ENCODE peak calls at places on chromosomes 1 and 21, in ten cellular contexts. One of them, this sample, is unnamed.

GRCh38 chr21:44326272-44326647 is 12.9 kb downstream of the CFAP410 start:
- DNase-seq in activated naive CD4-positive, alpha-beta T cell: no peak
- DNase-seq in GM23248: no peak
- DNase-seq in HCEC 1CT: no peak
- DNase-seq in activated CD4-positive, alpha-beta T cell treated with anti-CD3 and anti-CD28 coated beads for 4 hours: no peak
- DNase-seq in NCI-H446 treated with DMSO at 0.1 percent for 48 hours: no peak
- DNase-seq in mucosa of descending colon: no peak
- DNase-seq in stimulated activated CD4-positive, alpha-beta T cell treated with anti-CD3 and anti-CD28 coated beads, Interleukin-4, amount 100 ng/mL, for 24 hours: no peak
- DNase-seq in HTR-8/SVneo: no peak
- DNase-seq in stimulated activated naive CD4-positive, alpha-beta T cell: no peak
- DNase-seq in this sample: no peak

GRCh38 chr1:93614550-93615200 is 67.0 kb downstream of the BCAR3 start:
- DNase-seq in activated naive CD4-positive, alpha-beta T cell: no peak
- DNase-seq in GM23248: no peak
- DNase-seq in HCEC 1CT: no peak
- DNase-seq in activated CD4-positive, alpha-beta T cell treated with anti-CD3 and anti-CD28 coated beads for 4 hours: no peak
- DNase-seq in NCI-H446 treated with DMSO at 0.1 percent for 48 hours: no peak
- DNase-seq in mucosa of descending colon: peak
- DNase-seq in stimulated activated CD4-positive, alpha-beta T cell treated with anti-CD3 and anti-CD28 coated beads, Interleukin-4, amount 100 ng/mL, for 24 hours: no peak
- DNase-seq in HTR-8/SVneo: no peak
- DNase-seq in stimulated activated naive CD4-positive, alpha-beta T cell: no peak
- DNase-seq in this sample: no peak

GRCh38 chr1:116491985-116492811 is 78.6 kb downstream of the CD58 start:
- DNase-seq in activated naive CD4-positive, alpha-beta T cell: no peak
- DNase-seq in GM23248: no peak
- DNase-seq in HCEC 1CT: no peak
- DNase-seq in activated CD4-positive, alpha-beta T cell treated with anti-CD3 and anti-CD28 coated beads for 4 hours: no peak
- DNase-seq in NCI-H446 treated with DMSO at 0.1 percent for 48 hours: no peak
- DNase-seq in mucosa of descending colon: no peak
- DNase-seq in stimulated activated CD4-positive, alpha-beta T cell treated with anti-CD3 and anti-CD28 coated beads, Interleukin-4, amount 100 ng/mL, for 24 hours: no peak
- DNase-seq in HTR-8/SVneo: no peak
- DNase-seq in stimulated activated naive CD4-positive, alpha-beta T cell: no peak
- DNase-seq in this sample: no peak

GRCh38 chr1:29518183-29518835 is 282.0 kb downstream of the PTPRU start:
- DNase-seq in activated naive CD4-positive, alpha-beta T cell: no peak
- DNase-seq in GM23248: no peak
- DNase-seq in HCEC 1CT: no peak
- DNase-seq in activated CD4-positive, alpha-beta T cell treated with anti-CD3 and anti-CD28 coated beads for 4 hours: no peak
- DNase-seq in NCI-H446 treated with DMSO at 0.1 percent for 48 hours: no peak
- DNase-seq in mucosa of descending colon: no peak
- DNase-seq in stimulated activated CD4-positive, alpha-beta T cell treated with anti-CD3 and anti-CD28 coated beads, Interleukin-4, amount 100 ng/mL, for 24 hours: no peak
- DNase-seq in HTR-8/SVneo: no peak
- DNase-seq in stimulated activated naive CD4-positive, alpha-beta T cell: no peak
- DNase-seq in this sample: no peak

GRCh38 chr1:107637101-107637500 is 327.9 kb downstream of the VAV3 start:
- DNase-seq in activated naive CD4-positive, alpha-beta T cell: no peak
- DNase-seq in GM23248: no peak
- DNase-seq in HCEC 1CT: no peak
- DNase-seq in activated CD4-positive, alpha-beta T cell treated with anti-CD3 and anti-CD28 coated beads for 4 hours: no peak
- DNase-seq in NCI-H446 treated with DMSO at 0.1 percent for 48 hours: no peak
- DNase-seq in mucosa of descending colon: no peak
- DNase-seq in stimulated activated CD4-positive, alpha-beta T cell treated with anti-CD3 and anti-CD28 coated beads, Interleukin-4, amount 100 ng/mL, for 24 hours: no peak
- DNase-seq in HTR-8/SVneo: no peak
- DNase-seq in stimulated activated naive CD4-positive, alpha-beta T cell: no peak
- DNase-seq in this sample: no peak

GRCh38 chr1:45365051-45365450 is 24.8 kb upstream of the MUTYH start:
- DNase-seq in activated naive CD4-positive, alpha-beta T cell: no peak
- DNase-seq in GM23248: no peak
- DNase-seq in HCEC 1CT: no peak
- DNase-seq in activated CD4-positive, alpha-beta T cell treated with anti-CD3 and anti-CD28 coated beads for 4 hours: no peak
- DNase-seq in NCI-H446 treated with DMSO at 0.1 percent for 48 hours: no peak
- DNase-seq in mucosa of descending colon: no peak
- DNase-seq in stimulated activated CD4-positive, alpha-beta T cell treated with anti-CD3 and anti-CD28 coated beads, Interleukin-4, amount 100 ng/mL, for 24 hours: no peak
- DNase-seq in HTR-8/SVneo: no peak
- DNase-seq in stimulated activated naive CD4-positive, alpha-beta T cell: no peak
- DNase-seq in this sample: no peak

GRCh38 chr21:37508341-37508740 is 141.8 kb downstream of the DYRK1A start:
- DNase-seq in activated naive CD4-positive, alpha-beta T cell: no peak
- DNase-seq in GM23248: no peak
- DNase-seq in HCEC 1CT: no peak
- DNase-seq in activated CD4-positive, alpha-beta T cell treated with anti-CD3 and anti-CD28 coated beads for 4 hours: no peak
- DNase-seq in NCI-H446 treated with DMSO at 0.1 percent for 48 hours: no peak
- DNase-seq in mucosa of descending colon: no peak
- DNase-seq in stimulated activated CD4-positive, alpha-beta T cell treated with anti-CD3 and anti-CD28 coated beads, Interleukin-4, amount 100 ng/mL, for 24 hours: no peak
- DNase-seq in HTR-8/SVneo: no peak
- DNase-seq in stimulated activated naive CD4-positive, alpha-beta T cell: no peak
- DNase-seq in this sample: no peak

GRCh38 chr1:12553963-12554362 is 64.0 kb downstream of the DHRS3 start:
- DNase-seq in activated naive CD4-positive, alpha-beta T cell: no peak
- DNase-seq in GM23248: peak
- DNase-seq in HCEC 1CT: no peak
- DNase-seq in activated CD4-positive, alpha-beta T cell treated with anti-CD3 and anti-CD28 coated beads for 4 hours: no peak
- DNase-seq in NCI-H446 treated with DMSO at 0.1 percent for 48 hours: peak
- DNase-seq in mucosa of descending colon: no peak
- DNase-seq in stimulated activated CD4-positive, alpha-beta T cell treated with anti-CD3 and anti-CD28 coated beads, Interleukin-4, amount 100 ng/mL, for 24 hours: no peak
- DNase-seq in HTR-8/SVneo: no peak
- DNase-seq in stimulated activated naive CD4-positive, alpha-beta T cell: no peak
- DNase-seq in this sample: no peak

GRCh38 chr1:246608616-246609376 is 42.5 kb downstream of the CNST start:
- DNase-seq in activated naive CD4-positive, alpha-beta T cell: no peak
- DNase-seq in GM23248: peak
- DNase-seq in HCEC 1CT: peak
- DNase-seq in activated CD4-positive, alpha-beta T cell treated with anti-CD3 and anti-CD28 coated beads for 4 hours: peak
- DNase-seq in NCI-H446 treated with DMSO at 0.1 percent for 48 hours: no peak
- DNase-seq in mucosa of descending colon: peak
- DNase-seq in stimulated activated CD4-positive, alpha-beta T cell treated with anti-CD3 and anti-CD28 coated beads, Interleukin-4, amount 100 ng/mL, for 24 hours: peak
- DNase-seq in HTR-8/SVneo: peak
- DNase-seq in stimulated activated naive CD4-positive, alpha-beta T cell: no peak
- DNase-seq in this sample: peak

GRCh38 chr1:78003070-78003751 is 1.5 kb upstream of the DNAJB4 start:
- DNase-seq in activated naive CD4-positive, alpha-beta T cell: no peak
- DNase-seq in GM23248: peak
- DNase-seq in HCEC 1CT: no peak
- DNase-seq in activated CD4-positive, alpha-beta T cell treated with anti-CD3 and anti-CD28 coated beads for 4 hours: no peak
- DNase-seq in NCI-H446 treated with DMSO at 0.1 percent for 48 hours: no peak
- DNase-seq in mucosa of descending colon: no peak
- DNase-seq in stimulated activated CD4-positive, alpha-beta T cell treated with anti-CD3 and anti-CD28 coated beads, Interleukin-4, amount 100 ng/mL, for 24 hours: no peak
- DNase-seq in HTR-8/SVneo: no peak
- DNase-seq in stimulated activated naive CD4-positive, alpha-beta T cell: no peak
- DNase-seq in this sample: no peak

GRCh38 chr1:48943393-48943792 is 166.7 kb upstream of the BEND5 start:
- DNase-seq in activated naive CD4-positive, alpha-beta T cell: no peak
- DNase-seq in GM23248: peak
- DNase-seq in HCEC 1CT: no peak
- DNase-seq in activated CD4-positive, alpha-beta T cell treated with anti-CD3 and anti-CD28 coated beads for 4 hours: no peak
- DNase-seq in NCI-H446 treated with DMSO at 0.1 percent for 48 hours: no peak
- DNase-seq in mucosa of descending colon: no peak
- DNase-seq in stimulated activated CD4-positive, alpha-beta T cell treated with anti-CD3 and anti-CD28 coated beads, Interleukin-4, amount 100 ng/mL, for 24 hours: no peak
- DNase-seq in HTR-8/SVneo: no peak
- DNase-seq in stimulated activated naive CD4-positive, alpha-beta T cell: no peak
- DNase-seq in this sample: peak

GRCh38 chr1:103516283-103516682 is 9.2 kb upstream of the RNPC3 start:
- DNase-seq in activated naive CD4-positive, alpha-beta T cell: no peak
- DNase-seq in GM23248: no peak
- DNase-seq in HCEC 1CT: no peak
- DNase-seq in activated CD4-positive, alpha-beta T cell treated with anti-CD3 and anti-CD28 coated beads for 4 hours: no peak
- DNase-seq in NCI-H446 treated with DMSO at 0.1 percent for 48 hours: no peak
- DNase-seq in mucosa of descending colon: no peak
- DNase-seq in stimulated activated CD4-positive, alpha-beta T cell treated with anti-CD3 and anti-CD28 coated beads, Interleukin-4, amount 100 ng/mL, for 24 hours: no peak
- DNase-seq in HTR-8/SVneo: no peak
- DNase-seq in stimulated activated naive CD4-positive, alpha-beta T cell: no peak
- DNase-seq in this sample: no peak

GRCh38 chr1:19744335-19744743 is 55.4 kb downstream of the TMCO4 start:
- DNase-seq in activated naive CD4-positive, alpha-beta T cell: no peak
- DNase-seq in GM23248: peak
- DNase-seq in HCEC 1CT: no peak
- DNase-seq in activated CD4-positive, alpha-beta T cell treated with anti-CD3 and anti-CD28 coated beads for 4 hours: no peak
- DNase-seq in NCI-H446 treated with DMSO at 0.1 percent for 48 hours: no peak
- DNase-seq in mucosa of descending colon: no peak
- DNase-seq in stimulated activated CD4-positive, alpha-beta T cell treated with anti-CD3 and anti-CD28 coated beads, Interleukin-4, amount 100 ng/mL, for 24 hours: no peak
- DNase-seq in HTR-8/SVneo: no peak
- DNase-seq in stimulated activated naive CD4-positive, alpha-beta T cell: no peak
- DNase-seq in this sample: peak

GRCh38 chr1:108121361-108122143 is 78.6 kb downstream of the SLC25A24 start:
- DNase-seq in activated naive CD4-positive, alpha-beta T cell: no peak
- DNase-seq in GM23248: no peak
- DNase-seq in HCEC 1CT: no peak
- DNase-seq in activated CD4-positive, alpha-beta T cell treated with anti-CD3 and anti-CD28 coated beads for 4 hours: no peak
- DNase-seq in NCI-H446 treated with DMSO at 0.1 percent for 48 hours: no peak
- DNase-seq in mucosa of descending colon: no peak
- DNase-seq in stimulated activated CD4-positive, alpha-beta T cell treated with anti-CD3 and anti-CD28 coated beads, Interleukin-4, amount 100 ng/mL, for 24 hours: no peak
- DNase-seq in HTR-8/SVneo: no peak
- DNase-seq in stimulated activated naive CD4-positive, alpha-beta T cell: no peak
- DNase-seq in this sample: no peak

GRCh38 chr1:89085781-89086180 is 20.8 kb upstream of the GBP1 start:
- DNase-seq in activated naive CD4-positive, alpha-beta T cell: no peak
- DNase-seq in GM23248: no peak
- DNase-seq in HCEC 1CT: peak
- DNase-seq in activated CD4-positive, alpha-beta T cell treated with anti-CD3 and anti-CD28 coated beads for 4 hours: peak
- DNase-seq in NCI-H446 treated with DMSO at 0.1 percent for 48 hours: peak
- DNase-seq in mucosa of descending colon: no peak
- DNase-seq in stimulated activated CD4-positive, alpha-beta T cell treated with anti-CD3 and anti-CD28 coated beads, Interleukin-4, amount 100 ng/mL, for 24 hours: peak
- DNase-seq in HTR-8/SVneo: no peak
- DNase-seq in stimulated activated naive CD4-positive, alpha-beta T cell: peak
- DNase-seq in this sample: peak

GRCh38 chr1:6358757-6359567 is 34.6 kb downstream of the ACOT7 start:
- DNase-seq in activated naive CD4-positive, alpha-beta T cell: no peak
- DNase-seq in GM23248: peak
- DNase-seq in HCEC 1CT: peak
- DNase-seq in activated CD4-positive, alpha-beta T cell treated with anti-CD3 and anti-CD28 coated beads for 4 hours: peak
- DNase-seq in NCI-H446 treated with DMSO at 0.1 percent for 48 hours: no peak
- DNase-seq in mucosa of descending colon: peak
- DNase-seq in stimulated activated CD4-positive, alpha-beta T cell treated with anti-CD3 and anti-CD28 coated beads, Interleukin-4, amount 100 ng/mL, for 24 hours: peak
- DNase-seq in HTR-8/SVneo: no peak
- DNase-seq in stimulated activated naive CD4-positive, alpha-beta T cell: peak
- DNase-seq in this sample: peak

GRCh38 chr1:201495447-201496295 is 11.3 kb downstream of the CSRP1 start:
- DNase-seq in activated naive CD4-positive, alpha-beta T cell: no peak
- DNase-seq in GM23248: peak
- DNase-seq in HCEC 1CT: no peak
- DNase-seq in activated CD4-positive, alpha-beta T cell treated with anti-CD3 and anti-CD28 coated beads for 4 hours: no peak
- DNase-seq in NCI-H446 treated with DMSO at 0.1 percent for 48 hours: no peak
- DNase-seq in mucosa of descending colon: peak
- DNase-seq in stimulated activated CD4-positive, alpha-beta T cell treated with anti-CD3 and anti-CD28 coated beads, Interleukin-4, amount 100 ng/mL, for 24 hours: no peak
- DNase-seq in HTR-8/SVneo: no peak
- DNase-seq in stimulated activated naive CD4-positive, alpha-beta T cell: no peak
- DNase-seq in this sample: peak

GRCh38 chr1:46595127-46595526 is 8.9 kb downstream of the MKNK1 start:
- DNase-seq in activated naive CD4-positive, alpha-beta T cell: no peak
- DNase-seq in GM23248: no peak
- DNase-seq in HCEC 1CT: no peak
- DNase-seq in activated CD4-positive, alpha-beta T cell treated with anti-CD3 and anti-CD28 coated beads for 4 hours: no peak
- DNase-seq in NCI-H446 treated with DMSO at 0.1 percent for 48 hours: no peak
- DNase-seq in mucosa of descending colon: peak
- DNase-seq in stimulated activated CD4-positive, alpha-beta T cell treated with anti-CD3 and anti-CD28 coated beads, Interleukin-4, amount 100 ng/mL, for 24 hours: no peak
- DNase-seq in HTR-8/SVneo: no peak
- DNase-seq in stimulated activated naive CD4-positive, alpha-beta T cell: no peak
- DNase-seq in this sample: no peak

GRCh38 chr1:94110021-94110761 is 10.8 kb downstream of the ABCA4 start:
- DNase-seq in activated naive CD4-positive, alpha-beta T cell: no peak
- DNase-seq in GM23248: no peak
- DNase-seq in HCEC 1CT: no peak
- DNase-seq in activated CD4-positive, alpha-beta T cell treated with anti-CD3 and anti-CD28 coated beads for 4 hours: no peak
- DNase-seq in NCI-H446 treated with DMSO at 0.1 percent for 48 hours: no peak
- DNase-seq in mucosa of descending colon: no peak
- DNase-seq in stimulated activated CD4-positive, alpha-beta T cell treated with anti-CD3 and anti-CD28 coated beads, Interleukin-4, amount 100 ng/mL, for 24 hours: no peak
- DNase-seq in HTR-8/SVneo: no peak
- DNase-seq in stimulated activated naive CD4-positive, alpha-beta T cell: no peak
- DNase-seq in this sample: no peak

GRCh38 chr1:60865146-60865545 is 217.2 kb upstream of the NFIA start:
- DNase-seq in activated naive CD4-positive, alpha-beta T cell: no peak
- DNase-seq in GM23248: no peak
- DNase-seq in HCEC 1CT: no peak
- DNase-seq in activated CD4-positive, alpha-beta T cell treated with anti-CD3 and anti-CD28 coated beads for 4 hours: no peak
- DNase-seq in NCI-H446 treated with DMSO at 0.1 percent for 48 hours: peak
- DNase-seq in mucosa of descending colon: no peak
- DNase-seq in stimulated activated CD4-positive, alpha-beta T cell treated with anti-CD3 and anti-CD28 coated beads, Interleukin-4, amount 100 ng/mL, for 24 hours: no peak
- DNase-seq in HTR-8/SVneo: no peak
- DNase-seq in stimulated activated naive CD4-positive, alpha-beta T cell: no peak
- DNase-seq in this sample: no peak

GRCh38 chr1:12460911-12461621 is 156.9 kb downstream of the DHRS3 start:
- DNase-seq in activated naive CD4-positive, alpha-beta T cell: no peak
- DNase-seq in GM23248: no peak
- DNase-seq in HCEC 1CT: no peak
- DNase-seq in activated CD4-positive, alpha-beta T cell treated with anti-CD3 and anti-CD28 coated beads for 4 hours: no peak
- DNase-seq in NCI-H446 treated with DMSO at 0.1 percent for 48 hours: no peak
- DNase-seq in mucosa of descending colon: peak
- DNase-seq in stimulated activated CD4-positive, alpha-beta T cell treated with anti-CD3 and anti-CD28 coated beads, Interleukin-4, amount 100 ng/mL, for 24 hours: no peak
- DNase-seq in HTR-8/SVneo: no peak
- DNase-seq in stimulated activated naive CD4-positive, alpha-beta T cell: no peak
- DNase-seq in this sample: peak

GRCh38 chr1:214476958-214477870 is 74.2 kb downstream of the PTPN14 start:
- DNase-seq in activated naive CD4-positive, alpha-beta T cell: no peak
- DNase-seq in GM23248: peak
- DNase-seq in HCEC 1CT: peak
- DNase-seq in activated CD4-positive, alpha-beta T cell treated with anti-CD3 and anti-CD28 coated beads for 4 hours: no peak
- DNase-seq in NCI-H446 treated with DMSO at 0.1 percent for 48 hours: no peak
- DNase-seq in mucosa of descending colon: no peak
- DNase-seq in stimulated activated CD4-positive, alpha-beta T cell treated with anti-CD3 and anti-CD28 coated beads, Interleukin-4, amount 100 ng/mL, for 24 hours: no peak
- DNase-seq in HTR-8/SVneo: no peak
- DNase-seq in stimulated activated naive CD4-positive, alpha-beta T cell: no peak
- DNase-seq in this sample: peak

GRCh38 chr1:86504130-86504479 is 35.4 kb downstream of the CLCA1 start:
- DNase-seq in activated naive CD4-positive, alpha-beta T cell: no peak
- DNase-seq in GM23248: no peak
- DNase-seq in HCEC 1CT: no peak
- DNase-seq in activated CD4-positive, alpha-beta T cell treated with anti-CD3 and anti-CD28 coated beads for 4 hours: no peak
- DNase-seq in NCI-H446 treated with DMSO at 0.1 percent for 48 hours: no peak
- DNase-seq in mucosa of descending colon: no peak
- DNase-seq in stimulated activated CD4-positive, alpha-beta T cell treated with anti-CD3 and anti-CD28 coated beads, Interleukin-4, amount 100 ng/mL, for 24 hours: no peak
- DNase-seq in HTR-8/SVneo: no peak
- DNase-seq in stimulated activated naive CD4-positive, alpha-beta T cell: no peak
- DNase-seq in this sample: no peak

GRCh38 chr1:2372551-2373490 is 18.5 kb downstream of the MORN1 start:
- DNase-seq in activated naive CD4-positive, alpha-beta T cell: no peak
- DNase-seq in GM23248: no peak
- DNase-seq in HCEC 1CT: no peak
- DNase-seq in activated CD4-positive, alpha-beta T cell treated with anti-CD3 and anti-CD28 coated beads for 4 hours: no peak
- DNase-seq in NCI-H446 treated with DMSO at 0.1 percent for 48 hours: no peak
- DNase-seq in mucosa of descending colon: peak
- DNase-seq in stimulated activated CD4-positive, alpha-beta T cell treated with anti-CD3 and anti-CD28 coated beads, Interleukin-4, amount 100 ng/mL, for 24 hours: no peak
- DNase-seq in HTR-8/SVneo: peak
- DNase-seq in stimulated activated naive CD4-positive, alpha-beta T cell: no peak
- DNase-seq in this sample: no peak

GRCh38 chr1:194644528-194644927 is 1458.1 kb upstream of the B3GALT2 start:
- DNase-seq in activated naive CD4-positive, alpha-beta T cell: no peak
- DNase-seq in GM23248: no peak
- DNase-seq in HCEC 1CT: no peak
- DNase-seq in activated CD4-positive, alpha-beta T cell treated with anti-CD3 and anti-CD28 coated beads for 4 hours: no peak
- DNase-seq in NCI-H446 treated with DMSO at 0.1 percent for 48 hours: no peak
- DNase-seq in mucosa of descending colon: no peak
- DNase-seq in stimulated activated CD4-positive, alpha-beta T cell treated with anti-CD3 and anti-CD28 coated beads, Interleukin-4, amount 100 ng/mL, for 24 hours: no peak
- DNase-seq in HTR-8/SVneo: no peak
- DNase-seq in stimulated activated naive CD4-positive, alpha-beta T cell: no peak
- DNase-seq in this sample: no peak

GRCh38 chr1:8249838-8250237 is 68.1 kb upstream of the SLC45A1 start:
- DNase-seq in activated naive CD4-positive, alpha-beta T cell: no peak
- DNase-seq in GM23248: no peak
- DNase-seq in HCEC 1CT: no peak
- DNase-seq in activated CD4-positive, alpha-beta T cell treated with anti-CD3 and anti-CD28 coated beads for 4 hours: no peak
- DNase-seq in NCI-H446 treated with DMSO at 0.1 percent for 48 hours: no peak
- DNase-seq in mucosa of descending colon: no peak
- DNase-seq in stimulated activated CD4-positive, alpha-beta T cell treated with anti-CD3 and anti-CD28 coated beads, Interleukin-4, amount 100 ng/mL, for 24 hours: no peak
- DNase-seq in HTR-8/SVneo: no peak
- DNase-seq in stimulated activated naive CD4-positive, alpha-beta T cell: no peak
- DNase-seq in this sample: no peak

GRCh38 chr1:3323021-3323790 is 131.3 kb upstream of the ARHGEF16 start:
- DNase-seq in activated naive CD4-positive, alpha-beta T cell: no peak
- DNase-seq in GM23248: peak
- DNase-seq in HCEC 1CT: no peak
- DNase-seq in activated CD4-positive, alpha-beta T cell treated with anti-CD3 and anti-CD28 coated beads for 4 hours: no peak
- DNase-seq in NCI-H446 treated with DMSO at 0.1 percent for 48 hours: no peak
- DNase-seq in mucosa of descending colon: peak
- DNase-seq in stimulated activated CD4-positive, alpha-beta T cell treated with anti-CD3 and anti-CD28 coated beads, Interleukin-4, amount 100 ng/mL, for 24 hours: no peak
- DNase-seq in HTR-8/SVneo: no peak
- DNase-seq in stimulated activated naive CD4-positive, alpha-beta T cell: no peak
- DNase-seq in this sample: no peak

GRCh38 chr1:37055631-37056030 is 21.3 kb upstream of the GRIK3 start:
- DNase-seq in activated naive CD4-positive, alpha-beta T cell: no peak
- DNase-seq in GM23248: no peak
- DNase-seq in HCEC 1CT: no peak
- DNase-seq in activated CD4-positive, alpha-beta T cell treated with anti-CD3 and anti-CD28 coated beads for 4 hours: no peak
- DNase-seq in NCI-H446 treated with DMSO at 0.1 percent for 48 hours: peak
- DNase-seq in mucosa of descending colon: no peak
- DNase-seq in stimulated activated CD4-positive, alpha-beta T cell treated with anti-CD3 and anti-CD28 coated beads, Interleukin-4, amount 100 ng/mL, for 24 hours: no peak
- DNase-seq in HTR-8/SVneo: no peak
- DNase-seq in stimulated activated naive CD4-positive, alpha-beta T cell: no peak
- DNase-seq in this sample: no peak

This sample was measured in AG10803.